ENCODE peak calls at places on chromosomes 11 and 22, in five cellular contexts. One of them, this sample, is unnamed.

GRCh38 chr22:26259510-26259909 is 90.2 kb downstream of the SEZ6L start:
- DNase-seq in stomach: no peak
- DNase-seq in upper lobe of right lung: no peak
- DNase-seq in cardiac muscle cell: peak; percentile 4
- DNase-seq in uterus: no peak
- DNase-seq in this sample: no peak

GRCh38 chr11:112730591-112730990 is 230.6 kb upstream of the NCAM1 start:
- DNase-seq in cardiac muscle cell: no peak
- DNase-seq in stomach: no peak
- DNase-seq in upper lobe of right lung: no peak
- DNase-seq in uterus: no peak
- DNase-seq in this sample: no peak

GRCh38 chr22:36552300-36552699 is 23.3 kb upstream of the EIF3D start:
- DNase-seq in uterus: no peak
- DNase-seq in cardiac muscle cell: no peak
- DNase-seq in upper lobe of right lung: no peak
- DNase-seq in stomach: no peak
- DNase-seq in this sample: no peak

GRCh38 chr11:87101956-87102355 is 64.2 kb downstream of the TMEM135 start:
- DNase-seq in upper lobe of right lung: no peak
- DNase-seq in stomach: no peak
- DNase-seq in uterus: no peak
- DNase-seq in cardiac muscle cell: no peak
- DNase-seq in this sample: no peak

GRCh38 chr11:79702303-79702702 is 261.5 kb upstream of the TENM4 start:
- DNase-seq in stomach: no peak
- DNase-seq in uterus: no peak
- DNase-seq in cardiac muscle cell: no peak
- DNase-seq in upper lobe of right lung: no peak
- DNase-seq in this sample: no peak

GRCh38 chr22:46852771-46853170 is 90.3 kb downstream of the TBC1D22A start:
- DNase-seq in uterus: no peak
- DNase-seq in upper lobe of right lung: no peak
- DNase-seq in cardiac muscle cell: no peak
- DNase-seq in stomach: no peak
- DNase-seq in this sample: no peak

GRCh38 chr11:114416441-114416928 is 16.0 kb downstream of the RBM7 start:
- DNase-seq in upper lobe of right lung: no peak
- DNase-seq in uterus: no peak
- DNase-seq in cardiac muscle cell: peak; percentile 83
- DNase-seq in stomach: no peak
- DNase-seq in this sample: no peak

GRCh38 chr11:12122083-12122482 is 11.7 kb downstream of the MICAL2 start:
- DNase-seq in upper lobe of right lung: peak; percentile 72
- DNase-seq in uterus: no peak
- DNase-seq in cardiac muscle cell: no peak
- DNase-seq in stomach: no peak
- DNase-seq in this sample: no peak

GRCh38 chr11:47220401-47220821 is 5.6 kb downstream of the DDB2 start:
- DNase-seq in uterus: no peak
- DNase-seq in stomach: no peak
- DNase-seq in upper lobe of right lung: no peak
- DNase-seq in cardiac muscle cell: peak; percentile 82
- DNase-seq in this sample: no peak

GRCh38 chr11:82776377-82776776 is 42.7 kb upstream of the FAM181B start:
- DNase-seq in uterus: no peak
- DNase-seq in stomach: no peak
- DNase-seq in upper lobe of right lung: no peak
- DNase-seq in cardiac muscle cell: no peak
- DNase-seq in this sample: no peak

GRCh38 chr22:24423519-24424000 is 3.8 kb upstream of the ADORA2A start:
- DNase-seq in stomach: peak; percentile 73
- DNase-seq in cardiac muscle cell: peak; percentile 46
- DNase-seq in uterus: peak; percentile 61
- DNase-seq in upper lobe of right lung: peak; percentile 86
- DNase-seq in this sample: peak; percentile 52

GRCh38 chr11:33970984-33971466 is 79.1 kb upstream of the LMO2 start:
- DNase-seq in cardiac muscle cell: peak; percentile 77
- DNase-seq in stomach: peak; percentile 30
- DNase-seq in upper lobe of right lung: no peak
- DNase-seq in uterus: peak; percentile 20
- DNase-seq in this sample: no peak

GRCh38 chr11:21933095-21933494 is 259.8 kb upstream of the ANO5 start:
- DNase-seq in stomach: no peak
- DNase-seq in upper lobe of right lung: no peak
- DNase-seq in uterus: no peak
- DNase-seq in cardiac muscle cell: no peak
- DNase-seq in this sample: no peak

GRCh38 chr22:28440517-28441366 is 238.9 kb downstream of the TTC28 start:
- DNase-seq in uterus: no peak
- DNase-seq in cardiac muscle cell: peak; percentile 82
- DNase-seq in stomach: no peak
- DNase-seq in upper lobe of right lung: no peak
- DNase-seq in this sample: no peak

GRCh38 chr11:62566247-62566646 is 7.4 kb downstream of the EEF1G start:
- DNase-seq in cardiac muscle cell: no peak
- DNase-seq in uterus: no peak
- DNase-seq in upper lobe of right lung: no peak
- DNase-seq in stomach: no peak
- DNase-seq in this sample: no peak
- H3K36me3 ChIP-seq in cardiac muscle cell: peaks cover 76% of the 10 kb centered on the region
- H3K36me3 ChIP-seq in uterus: no peaks in the 10 kb centered on the region
- H3K36me3 ChIP-seq in upper lobe of right lung: peaks cover 95% of the 10 kb centered on the region
- H3K36me3 ChIP-seq in stomach: peaks cover 97% of the 10 kb centered on the region
- H3K36me3 ChIP-seq in this sample: peaks cover 51% of the 10 kb centered on the region

DNA sequence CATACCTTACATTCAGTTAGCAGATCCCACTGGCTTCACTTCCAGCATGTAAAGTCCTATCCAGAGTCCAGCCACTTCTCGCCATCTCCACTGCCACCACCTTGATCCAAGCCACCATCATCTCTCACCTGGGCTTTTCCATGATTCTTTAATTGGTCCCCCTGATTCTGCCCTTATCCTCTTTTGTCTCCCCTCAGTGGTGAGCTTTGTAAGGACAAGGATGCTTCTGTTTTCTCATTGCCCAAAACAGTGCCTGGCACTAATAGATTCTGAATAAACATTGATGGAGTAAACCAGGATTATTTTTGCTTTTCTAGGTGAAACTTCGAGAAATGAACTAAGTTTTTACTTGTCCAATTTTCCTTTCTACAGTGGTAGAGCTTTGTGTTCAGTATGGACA is 4.4 kb downstream of the POLA2 start:
- DNase-seq in uterus: no peak
- DNase-seq in stomach: no peak
- DNase-seq in upper lobe of right lung: no peak
- DNase-seq in cardiac muscle cell: no peak
- DNase-seq in this sample: no peak
- TF ChIP-seq CTCF in uterus: no peak
- TF ChIP-seq CTCF in stomach: no peak
- TF ChIP-seq CTCF in upper lobe of right lung: no peak
- TF ChIP-seq CTCF in cardiac muscle cell: no peak
- TF ChIP-seq CTCF in this sample: no peak

GRCh38 chr11:130601764-130602163 is 153.3 kb downstream of the ADAMTS15 start:
- DNase-seq in stomach: no peak
- DNase-seq in upper lobe of right lung: no peak
- DNase-seq in cardiac muscle cell: no peak
- DNase-seq in uterus: no peak
- DNase-seq in this sample: no peak
- H3K27ac ChIP-seq in stomach: no peak overlapping the region
- H3K27ac ChIP-seq in upper lobe of right lung: no peak overlapping the region
- H3K27ac ChIP-seq in cardiac muscle cell: no peak overlapping the region
- H3K27ac ChIP-seq in uterus: peak overlapping the region; percentile 19
- H3K27ac ChIP-seq in this sample: no peak overlapping the region

GRCh38 chr22:38489142-38489541 is 17.0 kb downstream of the DDX17 start:
- DNase-seq in uterus: no peak
- DNase-seq in stomach: no peak
- DNase-seq in cardiac muscle cell: no peak
- DNase-seq in upper lobe of right lung: no peak
- DNase-seq in this sample: no peak
- H3K36me3 ChIP-seq in uterus: no peaks in the 10 kb centered on the region
- H3K36me3 ChIP-seq in stomach: peaks cover 100% of the 10 kb centered on the region
- H3K36me3 ChIP-seq in cardiac muscle cell: peaks cover 94% of the 10 kb centered on the region
- H3K36me3 ChIP-seq in upper lobe of right lung: peaks cover 100% of the 10 kb centered on the region
- H3K36me3 ChIP-seq in this sample: peaks cover 83% of the 10 kb centered on the region